ENCODE peak calls at places on chromosomes 6 and 20, in five cellular contexts. M, R, J, N and B are unnamed samples.

GRCh38 chr6:135411339-135411738 is 86.2 kb downstream of the AHI1 start:
- DNase-seq in M (no peak), R (no peak), J (no peak), N (no peak), B (no peak)

GRCh38 chr6:166312832-166313231 is 4.6 kb upstream of the PRR18 start:
- DNase-seq in M (no peak), R (no peak), J (no peak), N (no peak), B (no peak)

GRCh38 chr6:57102976-57103375 is 13.0 kb downstream of the ZNF451 start:
- DNase-seq in M (no peak), R (no peak), J (no peak), N (no peak), B (no peak)

GRCh38 chr20:45138451-45139300 is 14.4 kb upstream of the WFDC12 start:
- DNase-seq in M (peak; percentile 31), R (peak; percentile 91), J (peak; percentile 60), N (no peak), B (no peak)

GRCh38 chr6:52286798-52287432 is 2.4 kb upstream of the MCM3 start:
- DNase-seq in M (peak; percentile 48), R (no peak), J (peak; percentile 90), N (peak; percentile 81), B (no peak)

GRCh38 chr20:8522191-8522590 is 390.1 kb downstream of the PLCB1 start:
- DNase-seq in M (no peak), R (no peak), J (no peak), N (no peak), B (no peak)

GRCh38 chr6:114367315-114367961 is 24.6 kb upstream of the HS3ST5 start:
- DNase-seq in M (no peak), R (no peak), J (no peak), N (no peak), B (no peak)

GRCh38 chr20:58515240-58516212 is at the start of gene APCDD1L:
- DNase-seq in M (no peak), R (peak; percentile 82), J (no peak), N (peak; percentile 63), B (no peak)

GRCh38 chr6:41519748-41520699 is 26.2 kb upstream of the FOXP4 start:
- DNase-seq in M (no peak), R (no peak), J (no peak), N (no peak), B (no peak)

GRCh38 chr20:17377222-17377621 is 150.4 kb downstream of the PCSK2 start:
- DNase-seq in M (no peak), R (no peak), J (no peak), N (no peak), B (no peak)

GRCh38 chr6:85364354-85364753 is 85.5 kb upstream of the NT5E start:
- DNase-seq in M (no peak), R (no peak), J (no peak), N (no peak), B (no peak)

GRCh38 chr6:150078788-150079187 is 9.9 kb upstream of the ULBP3 start:
- DNase-seq in M (no peak), R (no peak), J (no peak), N (no peak), B (no peak)

GRCh38 chr6:42988486-42989020 is 4.2 kb downstream of the PPP2R5D start:
- DNase-seq in M (no peak), R (no peak), J (no peak), N (no peak), B (no peak)

GRCh38 chr20:51767867-51768758 is at the start of gene ATP9A:
- DNase-seq in M (peak; percentile 34), R (peak; percentile 86), J (no peak), N (no peak), B (no peak)

GRCh38 chr6:25931411-25931709 is 869 bp upstream of the SLC17A2 start:
- DNase-seq in M (no peak), R (no peak), J (no peak), N (no peak), B (no peak)

GRCh38 chr6:169472786-169473416 is 219.3 kb upstream of the THBS2 start:
- DNase-seq in M (no peak), R (no peak), J (no peak), N (no peak), B (no peak)

GRCh38 chr20:17833036-17833674 is 133.4 kb downstream of the BANF2 start:
- DNase-seq in M (no peak), R (no peak), J (no peak), N (no peak), B (no peak)

GRCh38 chr6:143806282-143807102 is 36.6 kb upstream of the LTV1 start:
- DNase-seq in M (no peak), R (no peak), J (no peak), N (no peak), B (no peak)

GRCh38 chr20:15930324-15931305 is 642.6 kb downstream of the KIF16B start:
- DNase-seq in M (no peak), R (no peak), J (no peak), N (no peak), B (no peak)

GRCh38 chr20:52226370-52226769 is 34.8 kb upstream of the ZFP64 start:
- DNase-seq in M (no peak), R (no peak), J (peak; percentile 80), N (no peak), B (no peak)

GRCh38 chr20:18224968-18225568 is 63.3 kb upstream of the ZNF133 start:
- DNase-seq in M (peak; percentile 34), R (no peak), J (no peak), N (peak; percentile 54), B (no peak)

GRCh38 chr6:6891949-6892461 is 215.8 kb upstream of the RREB1 start:
- DNase-seq in M (no peak), R (no peak), J (no peak), N (no peak), B (no peak)

GRCh38 chr6:2507638-2508037 is 243.1 kb downstream of the MYLK4 start:
- DNase-seq in M (no peak), R (no peak), J (no peak), N (no peak), B (no peak)

GRCh38 chr6:149278996-149279395 is 38.5 kb upstream of the TAB2 start:
- DNase-seq in M (no peak), R (no peak), J (no peak), N (no peak), B (no peak)

DNA sequence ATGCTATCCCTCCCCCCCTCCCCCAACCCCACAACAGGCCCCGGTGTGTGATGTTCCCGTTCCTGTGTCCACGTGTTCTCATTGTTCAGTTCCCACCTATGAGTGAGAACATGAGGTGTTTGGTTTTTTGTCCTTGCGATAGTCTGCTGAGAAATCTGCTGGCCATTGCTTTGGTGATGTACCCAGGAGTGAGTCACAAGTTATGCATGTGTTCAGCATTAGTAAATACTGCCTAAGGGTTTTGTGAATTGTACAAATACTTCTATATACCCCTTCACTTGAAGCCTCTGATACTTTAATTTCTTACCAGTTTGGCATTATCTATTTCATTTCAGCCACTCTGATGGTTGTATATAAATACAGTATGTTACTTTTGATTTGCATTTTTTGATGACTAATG is 711.3 kb upstream of the GJE1 start:
- DNase-seq in M (no peak), R (no peak), J (no peak), N (no peak), B (no peak)
- H3K4me3 ChIP-seq in M (no peak overlapping the region), R (no peak overlapping the region), J (no peak overlapping the region), N (no peak overlapping the region), B (no peak overlapping the region)

GRCh38 chr20:49110767-49111694 is 64.9 kb downstream of the CSE1L start:
- DNase-seq in M (no peak), R (no peak), J (no peak), N (no peak), B (no peak)
- TF ChIP-seq CTCF in M (no peak), R (no peak), J (no peak), N (no peak), B (no peak)

DNA sequence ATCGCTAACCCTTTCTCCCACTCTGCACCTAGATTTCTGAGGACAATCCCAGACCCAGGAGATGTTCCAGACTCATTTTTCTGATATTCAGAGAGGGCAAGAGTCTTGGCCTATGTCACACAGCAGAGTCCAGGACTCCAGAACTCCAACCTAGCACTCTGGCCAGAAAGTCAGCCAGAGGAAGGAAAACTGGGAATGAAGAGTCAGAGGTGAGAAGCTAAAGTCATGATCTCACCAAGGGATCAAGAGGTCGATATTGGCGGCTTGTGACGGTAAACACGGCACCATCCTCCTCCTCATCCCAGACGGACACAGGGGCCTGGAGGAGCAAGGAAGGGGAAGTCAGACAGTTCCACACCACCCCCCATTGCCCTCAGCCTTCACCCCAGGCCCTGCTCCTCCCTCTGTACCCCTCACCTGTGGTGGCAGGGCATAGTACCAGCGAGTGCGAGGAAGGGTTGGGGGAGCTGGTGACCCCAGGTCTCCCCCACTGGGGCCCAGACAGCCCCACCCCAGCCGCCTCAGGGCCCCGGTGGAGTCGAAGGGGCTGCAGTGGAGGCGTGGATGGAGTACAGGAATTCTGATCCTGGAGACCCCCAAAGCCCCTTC is 1.8 kb downstream of the RGL2 start:
- DNase-seq in M (no peak), R (no peak), J (no peak), N (no peak), B (no peak)
- H3K4me3 ChIP-seq in M (peak overlapping the region; percentile 79), R (peak overlapping the region; percentile 12), J (no peak overlapping the region), N (peak overlapping the region; percentile 76), B (peak overlapping the region; percentile 90)

GRCh38 chr6:131997450-131998153 is 46.4 kb upstream of the CCN2 start:
- DNase-seq in M (no peak), R (no peak), J (no peak), N (no peak), B (no peak)

GRCh38 chr6:131989036-131989435 is 37.9 kb upstream of the CCN2 start:
- DNase-seq in M (no peak), R (no peak), J (no peak), N (no peak), B (no peak)

GRCh38 chr6:131998255-131998982 is 47.2 kb upstream of the CCN2 start:
- DNase-seq in M (no peak), R (no peak), J (peak; percentile 14), N (no peak), B (no peak)

GRCh38 chr6:131995924-131996323 is 44.8 kb upstream of the CCN2 start:
- DNase-seq in M (no peak), R (no peak), J (peak; percentile 21), N (no peak), B (no peak)

GRCh38 chr6:131992557-131992956 is 41.4 kb upstream of the CCN2 start:
- DNase-seq in M (no peak), R (no peak), J (no peak), N (no peak), B (no peak)
- TF ChIP-seq CTCF in M (no peak), R (no peak), J (no peak), N (no peak), B (no peak)

DNA sequence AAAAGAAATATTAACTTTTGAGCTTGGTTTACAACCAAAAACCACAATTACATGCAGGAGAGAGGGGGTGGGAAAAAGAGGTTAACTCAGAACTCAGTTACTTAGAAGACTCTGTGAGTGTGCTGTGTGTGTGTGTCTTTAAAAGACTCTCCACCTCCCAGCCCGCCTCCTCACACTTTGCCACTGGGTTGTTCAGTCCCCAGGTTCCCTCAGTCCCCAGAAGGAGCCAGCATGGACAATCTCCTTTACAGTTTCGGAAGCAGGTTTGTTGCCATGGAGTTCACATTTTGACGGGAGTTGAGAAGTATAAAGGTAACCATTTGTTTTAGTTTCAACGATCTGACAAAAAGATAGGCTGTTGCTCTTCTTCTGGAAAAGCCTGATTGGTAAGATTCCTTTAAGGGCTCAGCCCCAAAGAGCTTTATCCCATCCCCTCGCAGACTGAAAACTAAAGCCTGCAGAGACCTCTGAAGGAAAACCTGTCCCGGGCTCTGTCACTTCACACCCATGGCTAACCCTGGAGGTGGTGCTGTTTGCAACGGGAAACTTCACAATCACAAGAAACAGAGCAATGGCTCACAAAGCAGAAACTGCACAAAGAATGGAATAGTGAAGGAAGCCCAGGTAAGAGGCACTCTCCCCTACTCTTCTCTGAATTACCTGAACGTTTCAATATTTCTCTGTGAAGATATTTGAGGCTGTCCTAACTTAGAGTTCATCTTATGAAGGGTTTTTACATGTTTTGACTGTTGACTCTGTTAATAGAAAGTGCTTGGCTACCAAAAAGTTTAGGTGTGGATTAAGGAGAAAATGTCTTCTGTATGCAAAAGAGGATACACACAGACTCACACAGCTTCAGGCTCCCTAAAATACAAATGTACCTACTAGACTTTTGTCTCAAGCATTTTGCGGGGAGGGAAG is at the start of gene SPTLC3:
- DNase-seq in M (no peak), R (no peak), J (peak; percentile 28), N (peak; percentile 38), B (peak; percentile 75)
- H3K4me3 ChIP-seq in M (peak within 1 kb of the TSS; percentile 67), R (peak within 1 kb of the TSS; percentile 11), J (peak within 1 kb of the TSS; percentile 25), N (peak within 1 kb of the TSS; percentile 49), B (peak within 1 kb of the TSS; percentile 64)